ENCODE peak calls at places on chromosomes 13 and 19, in eight cellular contexts. P, A, M, Z, F, Y, O and J are unnamed samples.
A peak's percentile ranks its signal among the peaks of the same experiment; 100 is the strongest.

GRCh38 chr19:15381864-15382263 is 2.3 kb upstream of the AKAP8 start:
- DNase-seq in P (no peak), A (no peak), M (no peak), Z (no peak), F (no peak), Y (no peak), O (no peak), J (no peak)

GRCh38 chr19:1214862-1215731 is 9.5 kb downstream of the STK11 start:
- DNase-seq in P (peak; percentile 95), A (no peak), M (no peak), Z (no peak), F (no peak), Y (peak; percentile 79), O (peak; percentile 77), J (no peak)

GRCh38 chr19:6038634-6039405 is 60.9 kb upstream of the RANBP3 start:
- DNase-seq in P (peak; percentile 33), A (no peak), M (no peak), Z (no peak), F (peak; percentile 85), Y (no peak), O (no peak), J (no peak)

GRCh38 chr19:47315125-47315821 is 5.6 kb downstream of the C5AR1 start:
- DNase-seq in P (peak; percentile 91), A (peak; percentile 96), M (peak; percentile 84), Z (peak; percentile 96), F (no peak), Y (no peak), O (peak; percentile 40), J (peak; percentile 61)

GRCh38 chr13:41411536-41411935 is 45.8 kb upstream of the RGCC start:
- DNase-seq in P (no peak), A (peak; percentile 62), M (peak; percentile 46), Z (peak; percentile 62), F (peak; percentile 34), Y (no peak), O (no peak), J (no peak)

GRCh38 chr19:35498220-35498619 is 8.0 kb upstream of the KRTDAP start:
- DNase-seq in P (no peak), A (no peak), M (no peak), Z (no peak), F (no peak), Y (no peak), O (no peak), J (no peak)

GRCh38 chr13:41458939-41459753 is 1.8 kb downstream of the RGCC start:
- DNase-seq in P (peak; percentile 73), A (peak; percentile 16), M (peak; percentile 25), Z (peak; percentile 51), F (peak; percentile 65), Y (peak; percentile 32), O (peak; percentile 26), J (peak; percentile 35)

GRCh38 chr19:39479916-39480315 is 722 bp upstream of the TIMM50 start:
- DNase-seq in P (no peak), A (no peak), M (no peak), Z (no peak), F (no peak), Y (no peak), O (no peak), J (no peak)

GRCh38 chr19:35284153-35285140 is 2.1 kb downstream of the HAMP start:
- DNase-seq in P (no peak), A (no peak), M (no peak), Z (no peak), F (no peak), Y (no peak), O (no peak), J (no peak)

GRCh38 chr13:42035905-42036521 is 12.4 kb upstream of the DGKH start:
- DNase-seq in P (no peak), A (no peak), M (no peak), Z (no peak), F (no peak), Y (no peak), O (no peak), J (no peak)

GRCh38 chr13:40786568-40786996 is 2.8 kb upstream of the SLC25A15 start:
- DNase-seq in P (no peak), A (peak; percentile 45), M (no peak), Z (peak; percentile 28), F (no peak), Y (no peak), O (no peak), J (no peak)

GRCh38 chr19:49558591-49558990 is 21.8 kb downstream of the NOSIP start:
- DNase-seq in P (no peak), A (no peak), M (no peak), Z (no peak), F (no peak), Y (no peak), O (no peak), J (no peak)

GRCh38 chr19:36573948-36574726 is 1.0 kb upstream of the ZNF529 start:
- DNase-seq in P (no peak), A (peak; percentile 18), M (no peak), Z (peak; percentile 38), F (peak; percentile 33), Y (no peak), O (no peak), J (no peak)

GRCh38 chr19:45591004-45591637 is 6.5 kb upstream of the OPA3 start:
- DNase-seq in P (no peak), A (no peak), M (no peak), Z (no peak), F (peak; percentile 66), Y (no peak), O (no peak), J (no peak)

GRCh38 chr13:44879452-44880058 is 109.7 kb downstream of the NUFIP1 start:
- DNase-seq in P (no peak), A (peak; percentile 59), M (no peak), Z (peak; percentile 50), F (peak; percentile 65), Y (no peak), O (no peak), J (no peak)

GRCh38 chr19:34232566-34233481 is 21.5 kb upstream of the GARRE1 start:
- DNase-seq in P (peak; percentile 71), A (peak; percentile 86), M (peak; percentile 90), Z (peak; percentile 92), F (peak; percentile 59), Y (peak; percentile 57), O (peak; percentile 53), J (no peak)
- H3K4me3 ChIP-seq in P (peak overlapping the region; percentile 28), A (peak overlapping the region; percentile 21), M (no peak overlapping the region), Z (no peak overlapping the region), F (no peak overlapping the region), Y (no peak overlapping the region), O (no peak overlapping the region), J (no peak overlapping the region)

DNA sequence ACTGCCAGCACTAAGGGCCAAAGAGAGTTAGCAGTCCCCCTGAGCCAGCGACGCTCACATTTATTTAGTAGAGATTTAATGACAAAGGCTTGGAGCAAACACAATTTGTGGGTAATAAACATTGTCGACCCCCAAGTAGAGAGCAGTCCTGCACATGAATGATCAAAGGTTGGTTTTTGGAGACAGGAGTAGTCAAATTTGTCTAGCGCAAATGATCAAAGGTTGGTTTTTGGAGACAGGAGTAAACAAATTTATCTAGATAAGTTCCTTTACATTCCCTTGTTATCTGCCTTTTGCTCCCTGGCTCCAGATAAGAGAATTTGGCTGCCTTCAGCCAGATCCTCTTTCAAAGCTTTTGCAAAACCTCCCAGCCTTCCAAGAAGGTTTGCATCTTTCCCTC is 26.9 kb downstream of the METTL21C start:
- DNase-seq in P (no peak), A (no peak), M (no peak), Z (no peak), F (no peak), Y (no peak), O (no peak), J (no peak)
- H3K4me3 ChIP-seq in P (no peak overlapping the region), A (no peak overlapping the region), M (no peak overlapping the region), Z (no peak overlapping the region), F (no peak overlapping the region), Y (no peak overlapping the region), O (no peak overlapping the region), J (no peak overlapping the region)

DNA sequence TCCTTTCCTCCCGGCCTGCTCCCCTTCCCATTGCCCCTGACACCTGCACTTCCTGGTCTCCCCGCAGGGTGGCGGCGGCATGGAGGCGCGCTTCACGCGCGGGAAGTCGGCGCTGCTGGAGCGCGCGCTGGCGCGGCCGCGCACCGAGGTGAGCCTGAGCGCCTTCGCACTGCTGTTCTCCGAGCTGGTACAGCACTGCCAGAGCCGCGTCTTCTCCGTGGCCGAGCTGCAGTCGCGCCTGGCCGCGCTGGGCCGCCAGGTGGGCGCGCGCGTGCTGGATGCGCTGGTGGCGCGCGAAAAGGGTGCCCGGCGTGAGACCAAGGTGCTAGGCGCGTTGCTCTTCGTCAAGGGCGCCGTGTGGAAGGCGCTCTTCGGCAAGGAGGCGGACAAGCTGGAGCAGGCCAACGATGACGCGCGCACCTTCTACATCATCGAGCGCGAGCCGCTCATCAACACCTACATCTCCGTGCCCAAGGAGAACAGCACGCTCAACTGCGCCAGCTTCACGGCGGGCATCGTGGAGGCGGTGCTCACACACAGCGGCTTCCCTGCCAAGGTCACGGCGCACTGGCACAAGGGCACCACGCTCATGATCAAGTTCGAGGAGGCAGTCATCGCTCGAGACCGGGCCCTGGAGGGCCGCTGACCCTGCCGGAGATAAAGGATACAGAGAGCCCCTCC is 1.7 kb downstream of the TRAPPC5 start:
- DNase-seq in P (no peak), A (no peak), M (no peak), Z (no peak), F (no peak), Y (peak; percentile 28), O (no peak), J (no peak)
- H3K4me3 ChIP-seq in P (peak overlapping the region; percentile 100), A (peak overlapping the region; percentile 84), M (peak overlapping the region; percentile 96), Z (peak overlapping the region; percentile 91), F (peak overlapping the region; percentile 78), Y (peak overlapping the region; percentile 95), O (peak overlapping the region; percentile 97), J (peak overlapping the region; percentile 91)

GRCh38 chr19:30719189-30719990 is 347.2 kb downstream of the ZNF536 start:
- DNase-seq in P (no peak), A (peak; percentile 12), M (no peak), Z (no peak), F (no peak), Y (peak; percentile 84), O (peak; percentile 81), J (peak; percentile 37)
- H3K4me3 ChIP-seq in P (peak overlapping the region; percentile 56), A (peak overlapping the region; percentile 75), M (peak overlapping the region; percentile 63), Z (peak overlapping the region; percentile 48), F (peak overlapping the region; percentile 42), Y (peak overlapping the region; percentile 52), O (peak overlapping the region; percentile 77), J (peak overlapping the region; percentile 59)

GRCh38 chr13:75537401-75538365 is at the start of gene COMMD6:
- DNase-seq in P (peak; percentile 88), A (peak; percentile 84), M (peak; percentile 56), Z (peak; percentile 63), F (peak; percentile 88), Y (peak; percentile 80), O (peak; percentile 80), J (peak; percentile 46)

GRCh38 chr13:75541961-75542360 is 4.3 kb upstream of the COMMD6 start:
- DNase-seq in P (no peak), A (no peak), M (no peak), Z (no peak), F (no peak), Y (no peak), O (no peak), J (no peak)

GRCh38 chr13:75544681-75545333 is 4.8 kb upstream of the UCHL3 start:
- DNase-seq in P (no peak), A (peak; percentile 80), M (peak; percentile 75), Z (peak; percentile 62), F (no peak), Y (no peak), O (no peak), J (no peak)

GRCh38 chr13:75541287-75541686 is 3.6 kb upstream of the COMMD6 start:
- DNase-seq in P (no peak), A (no peak), M (no peak), Z (peak; percentile 43), F (peak; percentile 11), Y (no peak), O (no peak), J (no peak)
- H3K4me3 ChIP-seq in P (no peak overlapping the region), A (no peak overlapping the region), M (no peak overlapping the region), Z (no peak overlapping the region), F (no peak overlapping the region), Y (no peak overlapping the region), O (no peak overlapping the region), J (no peak overlapping the region)

GRCh38 chr19:48329167-48329891 is 4.0 kb downstream of the EMP3 start:
- DNase-seq in P (no peak), A (no peak), M (no peak), Z (no peak), F (peak; percentile 77), Y (no peak), O (no peak), J (no peak)
- H3K4me3 ChIP-seq in P (no peak overlapping the region), A (peak overlapping the region; percentile 12), M (no peak overlapping the region), Z (peak overlapping the region; percentile 5), F (peak overlapping the region; percentile 55), Y (no peak overlapping the region), O (peak overlapping the region; percentile 69), J (no peak overlapping the region)